ENCODE peak calls at places on chromosomes 16 and 17, in seven cellular contexts. One of them, this sample, is unnamed.

GRCh38 chr16:59342669-59343068 is 608.6 kb upstream of the GOT2 start:
- DNase-seq in mucosa of descending colon: no peak
- DNase-seq in progenitor cell of endocrine pancreas: no peak
- DNase-seq in kidney: no peak
- DNase-seq in glutamatergic neuron: no peak
- DNase-seq in Caco-2: no peak
- DNase-seq in neural progenitor cell: no peak
- DNase-seq in this sample: no peak

GRCh38 chr16:53061701-53062159 is 6.9 kb downstream of the CHD9 start:
- DNase-seq in mucosa of descending colon: peak
- DNase-seq in progenitor cell of endocrine pancreas: no peak
- DNase-seq in kidney: no peak
- DNase-seq in glutamatergic neuron: no peak
- DNase-seq in Caco-2: no peak
- DNase-seq in neural progenitor cell: no peak
- DNase-seq in this sample: no peak

GRCh38 chr17:6787081-6787693 is 11.2 kb downstream of the FBXO39 start:
- DNase-seq in mucosa of descending colon: no peak
- DNase-seq in progenitor cell of endocrine pancreas: no peak
- DNase-seq in kidney: no peak
- DNase-seq in glutamatergic neuron: no peak
- DNase-seq in Caco-2: no peak
- DNase-seq in neural progenitor cell: no peak
- DNase-seq in this sample: no peak

GRCh38 chr17:70329751-70330150 is 160.4 kb downstream of the KCNJ2 start:
- DNase-seq in mucosa of descending colon: no peak
- DNase-seq in progenitor cell of endocrine pancreas: no peak
- DNase-seq in kidney: no peak
- DNase-seq in glutamatergic neuron: no peak
- DNase-seq in Caco-2: no peak
- DNase-seq in neural progenitor cell: no peak
- DNase-seq in this sample: no peak

GRCh38 chr16:2829501-2830354 is at the start of gene ZG16B:
- DNase-seq in mucosa of descending colon: peak
- DNase-seq in progenitor cell of endocrine pancreas: no peak
- DNase-seq in kidney: no peak
- DNase-seq in glutamatergic neuron: no peak
- DNase-seq in Caco-2: no peak
- DNase-seq in neural progenitor cell: no peak
- DNase-seq in this sample: no peak

GRCh38 chr17:3976675-3977171 is 12.5 kb upstream of the ATP2A3 start:
- DNase-seq in mucosa of descending colon: peak
- DNase-seq in progenitor cell of endocrine pancreas: no peak
- DNase-seq in kidney: peak
- DNase-seq in glutamatergic neuron: no peak
- DNase-seq in Caco-2: no peak
- DNase-seq in neural progenitor cell: no peak
- DNase-seq in this sample: no peak

GRCh38 chr16:66272461-66272860 is 94.0 kb upstream of the CDH5 start:
- DNase-seq in mucosa of descending colon: no peak
- DNase-seq in progenitor cell of endocrine pancreas: no peak
- DNase-seq in kidney: no peak
- DNase-seq in glutamatergic neuron: no peak
- DNase-seq in Caco-2: no peak
- DNase-seq in neural progenitor cell: no peak
- DNase-seq in this sample: no peak

GRCh38 chr16:66003196-66003595 is 363.3 kb upstream of the CDH5 start:
- DNase-seq in mucosa of descending colon: peak
- DNase-seq in progenitor cell of endocrine pancreas: no peak
- DNase-seq in kidney: no peak
- DNase-seq in glutamatergic neuron: no peak
- DNase-seq in Caco-2: no peak
- DNase-seq in neural progenitor cell: no peak
- DNase-seq in this sample: no peak

GRCh38 chr17:17156511-17156910 is 49.6 kb downstream of the PLD6 start:
- DNase-seq in mucosa of descending colon: no peak
- DNase-seq in progenitor cell of endocrine pancreas: no peak
- DNase-seq in kidney: no peak
- DNase-seq in glutamatergic neuron: no peak
- DNase-seq in Caco-2: no peak
- DNase-seq in neural progenitor cell: no peak
- DNase-seq in this sample: no peak

GRCh38 chr17:82915010-82915696 is 75.3 kb upstream of the ZNF750 start:
- DNase-seq in mucosa of descending colon: no peak
- DNase-seq in progenitor cell of endocrine pancreas: no peak
- DNase-seq in kidney: peak
- DNase-seq in glutamatergic neuron: no peak
- DNase-seq in Caco-2: no peak
- DNase-seq in neural progenitor cell: no peak
- DNase-seq in this sample: no peak

GRCh38 chr17:72270530-72270929 is 149.7 kb downstream of the SOX9 start:
- DNase-seq in mucosa of descending colon: no peak
- DNase-seq in progenitor cell of endocrine pancreas: no peak
- DNase-seq in kidney: peak
- DNase-seq in glutamatergic neuron: no peak
- DNase-seq in Caco-2: no peak
- DNase-seq in neural progenitor cell: no peak
- DNase-seq in this sample: no peak

GRCh38 chr17:29005936-29006438 is at the start of gene SEZ6:
- DNase-seq in mucosa of descending colon: peak
- DNase-seq in progenitor cell of endocrine pancreas: peak
- DNase-seq in kidney: peak
- DNase-seq in glutamatergic neuron: peak
- DNase-seq in Caco-2: peak
- DNase-seq in neural progenitor cell: peak
- DNase-seq in this sample: peak

GRCh38 chr17:65278050-65278819 is 141.1 kb downstream of the RGS9 start:
- DNase-seq in mucosa of descending colon: peak
- DNase-seq in progenitor cell of endocrine pancreas: peak
- DNase-seq in kidney: peak
- DNase-seq in glutamatergic neuron: peak
- DNase-seq in Caco-2: peak
- DNase-seq in neural progenitor cell: peak
- DNase-seq in this sample: no peak

GRCh38 chr17:5711344-5711743 is 127.0 kb upstream of the NLRP1 start:
- DNase-seq in mucosa of descending colon: no peak
- DNase-seq in progenitor cell of endocrine pancreas: no peak
- DNase-seq in kidney: no peak
- DNase-seq in glutamatergic neuron: no peak
- DNase-seq in Caco-2: no peak
- DNase-seq in neural progenitor cell: peak
- DNase-seq in this sample: peak

GRCh38 chr16:85128079-85128837 is 16.0 kb upstream of the CIBAR2 start:
- DNase-seq in mucosa of descending colon: no peak
- DNase-seq in progenitor cell of endocrine pancreas: no peak
- DNase-seq in kidney: no peak
- DNase-seq in glutamatergic neuron: no peak
- DNase-seq in Caco-2: no peak
- DNase-seq in neural progenitor cell: no peak
- DNase-seq in this sample: no peak

GRCh38 chr17:14304876-14305636 is 4.2 kb downstream of the HS3ST3B1 start:
- DNase-seq in mucosa of descending colon: no peak
- DNase-seq in progenitor cell of endocrine pancreas: no peak
- DNase-seq in kidney: no peak
- DNase-seq in glutamatergic neuron: no peak
- DNase-seq in Caco-2: no peak
- DNase-seq in neural progenitor cell: peak
- DNase-seq in this sample: no peak

GRCh38 chr16:5024632-5025031 is 9.1 kb downstream of the NAGPA start:
- DNase-seq in mucosa of descending colon: peak
- DNase-seq in progenitor cell of endocrine pancreas: no peak
- DNase-seq in kidney: no peak
- DNase-seq in glutamatergic neuron: no peak
- DNase-seq in Caco-2: no peak
- DNase-seq in neural progenitor cell: peak
- DNase-seq in this sample: peak
- TF ChIP-seq CTCF in mucosa of descending colon: peak
- TF ChIP-seq CTCF in progenitor cell of endocrine pancreas: no peak
- TF ChIP-seq CTCF in kidney: no peak
- TF ChIP-seq CTCF in glutamatergic neuron: no peak
- TF ChIP-seq CTCF in Caco-2: no peak
- TF ChIP-seq CTCF in neural progenitor cell: peak
- TF ChIP-seq CTCF in this sample: peak

GRCh38 chr16:50531359-50531758 is 16.8 kb upstream of the NKD1 start:
- DNase-seq in mucosa of descending colon: no peak
- DNase-seq in progenitor cell of endocrine pancreas: no peak
- DNase-seq in kidney: no peak
- DNase-seq in glutamatergic neuron: no peak
- DNase-seq in Caco-2: peak
- DNase-seq in neural progenitor cell: no peak
- DNase-seq in this sample: no peak
- TF ChIP-seq CTCF in mucosa of descending colon: no peak
- TF ChIP-seq CTCF in progenitor cell of endocrine pancreas: no peak
- TF ChIP-seq CTCF in kidney: no peak
- TF ChIP-seq CTCF in glutamatergic neuron: no peak
- TF ChIP-seq CTCF in Caco-2: no peak
- TF ChIP-seq CTCF in neural progenitor cell: no peak
- TF ChIP-seq CTCF in this sample: no peak

DNA sequence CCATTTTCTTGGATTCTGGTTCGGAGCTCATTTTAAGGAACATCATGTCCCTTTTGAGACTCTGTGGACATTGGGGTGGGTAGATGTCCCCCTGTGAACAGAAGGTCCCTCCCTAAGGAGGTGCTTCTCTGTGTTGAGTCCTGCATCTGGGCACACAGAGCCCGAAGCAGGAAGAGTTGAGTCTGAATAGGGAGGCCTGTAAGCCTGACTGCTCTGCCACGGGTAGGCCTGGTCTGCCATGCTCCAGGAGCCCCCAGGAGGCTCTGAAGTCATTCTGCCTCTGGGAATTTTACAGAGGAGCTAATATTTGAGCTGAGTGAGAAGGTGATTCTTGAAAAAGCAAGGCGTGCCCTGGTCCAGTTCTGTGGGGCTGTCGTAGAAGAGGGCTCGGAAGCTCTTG is 50.6 kb downstream of the TENT4B start:
- DNase-seq in mucosa of descending colon: no peak
- DNase-seq in progenitor cell of endocrine pancreas: no peak
- DNase-seq in kidney: no peak
- DNase-seq in glutamatergic neuron: no peak
- DNase-seq in Caco-2: no peak
- DNase-seq in neural progenitor cell: no peak
- DNase-seq in this sample: no peak
- TF ChIP-seq CTCF in mucosa of descending colon: no peak
- TF ChIP-seq CTCF in progenitor cell of endocrine pancreas: no peak
- TF ChIP-seq CTCF in kidney: no peak
- TF ChIP-seq CTCF in glutamatergic neuron: no peak
- TF ChIP-seq CTCF in Caco-2: no peak
- TF ChIP-seq CTCF in neural progenitor cell: no peak
- TF ChIP-seq CTCF in this sample: no peak

GRCh38 chr17:57478851-57479250 is 222.5 kb downstream of the MSI2 start:
- DNase-seq in mucosa of descending colon: no peak
- DNase-seq in progenitor cell of endocrine pancreas: no peak
- DNase-seq in kidney: no peak
- DNase-seq in glutamatergic neuron: no peak
- DNase-seq in Caco-2: no peak
- DNase-seq in neural progenitor cell: no peak
- DNase-seq in this sample: no peak

GRCh38 chr17:57475786-57476185 is 219.5 kb downstream of the MSI2 start:
- DNase-seq in mucosa of descending colon: no peak
- DNase-seq in progenitor cell of endocrine pancreas: no peak
- DNase-seq in kidney: no peak
- DNase-seq in glutamatergic neuron: no peak
- DNase-seq in Caco-2: no peak
- DNase-seq in neural progenitor cell: peak
- DNase-seq in this sample: no peak

GRCh38 chr17:57480438-57481196 is 224.3 kb downstream of the MSI2 start:
- DNase-seq in mucosa of descending colon: no peak
- DNase-seq in progenitor cell of endocrine pancreas: no peak
- DNase-seq in kidney: no peak
- DNase-seq in glutamatergic neuron: no peak
- DNase-seq in Caco-2: no peak
- DNase-seq in neural progenitor cell: no peak
- DNase-seq in this sample: no peak

GRCh38 chr17:57477483-57478357 is 221.4 kb downstream of the MSI2 start:
- DNase-seq in mucosa of descending colon: no peak
- DNase-seq in progenitor cell of endocrine pancreas: no peak
- DNase-seq in kidney: no peak
- DNase-seq in glutamatergic neuron: no peak
- DNase-seq in Caco-2: no peak
- DNase-seq in neural progenitor cell: no peak
- DNase-seq in this sample: no peak

GRCh38 chr17:57478433-57478832 is 222.1 kb downstream of the MSI2 start:
- DNase-seq in mucosa of descending colon: no peak
- DNase-seq in progenitor cell of endocrine pancreas: no peak
- DNase-seq in kidney: no peak
- DNase-seq in glutamatergic neuron: no peak
- DNase-seq in Caco-2: no peak
- DNase-seq in neural progenitor cell: no peak
- DNase-seq in this sample: no peak
- TF ChIP-seq CTCF in mucosa of descending colon: no peak
- TF ChIP-seq CTCF in progenitor cell of endocrine pancreas: no peak
- TF ChIP-seq CTCF in kidney: no peak
- TF ChIP-seq CTCF in glutamatergic neuron: no peak
- TF ChIP-seq CTCF in Caco-2: no peak
- TF ChIP-seq CTCF in neural progenitor cell: no peak
- TF ChIP-seq CTCF in this sample: no peak

DNA sequence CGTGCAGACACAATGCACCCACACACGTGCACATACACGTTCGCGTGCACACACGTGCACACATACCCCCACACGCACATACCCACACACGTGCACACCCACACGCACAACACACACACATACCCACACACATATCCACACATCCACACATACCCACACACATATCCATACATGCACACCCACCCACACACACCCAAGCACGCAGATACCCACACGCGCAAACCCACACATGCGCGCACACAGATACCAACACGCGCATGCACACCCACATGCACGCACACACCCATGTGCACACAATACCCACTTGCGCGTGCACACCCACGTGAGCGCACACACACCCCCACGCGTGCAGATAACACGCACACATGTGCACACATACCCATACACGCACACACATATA is 26.8 kb upstream of the PVALEF start:
- DNase-seq in mucosa of descending colon: no peak
- DNase-seq in progenitor cell of endocrine pancreas: no peak
- DNase-seq in kidney: no peak
- DNase-seq in glutamatergic neuron: no peak
- DNase-seq in Caco-2: no peak
- DNase-seq in neural progenitor cell: no peak
- DNase-seq in this sample: no peak
- TF ChIP-seq CTCF in mucosa of descending colon: no peak
- TF ChIP-seq CTCF in progenitor cell of endocrine pancreas: no peak
- TF ChIP-seq CTCF in kidney: no peak
- TF ChIP-seq CTCF in glutamatergic neuron: no peak
- TF ChIP-seq CTCF in Caco-2: no peak
- TF ChIP-seq CTCF in neural progenitor cell: no peak
- TF ChIP-seq CTCF in this sample: no peak

DNA sequence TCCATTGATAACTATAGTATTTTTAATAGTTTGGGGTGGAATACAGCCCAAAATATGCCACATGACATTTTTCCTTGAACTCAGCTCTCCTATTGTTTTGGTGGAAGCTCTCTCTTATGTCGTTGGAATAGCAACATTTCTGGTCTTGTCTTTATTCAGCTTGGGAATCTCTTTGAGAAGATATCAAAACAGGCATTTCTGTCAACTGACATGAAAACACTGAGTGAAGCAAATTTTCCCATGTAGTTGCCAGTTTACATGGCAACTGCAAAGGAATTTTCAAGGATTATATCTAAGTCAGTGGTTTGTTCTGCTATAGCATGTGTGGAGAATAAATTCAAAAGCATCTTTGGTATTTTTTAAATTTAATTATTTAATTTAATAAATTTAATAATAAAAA is 863.5 kb upstream of the CDH8 start:
- DNase-seq in mucosa of descending colon: no peak
- DNase-seq in progenitor cell of endocrine pancreas: no peak
- DNase-seq in kidney: no peak
- DNase-seq in glutamatergic neuron: no peak
- DNase-seq in Caco-2: no peak
- DNase-seq in neural progenitor cell: no peak
- DNase-seq in this sample: no peak
- TF ChIP-seq CTCF in mucosa of descending colon: no peak
- TF ChIP-seq CTCF in progenitor cell of endocrine pancreas: no peak
- TF ChIP-seq CTCF in kidney: no peak
- TF ChIP-seq CTCF in glutamatergic neuron: no peak
- TF ChIP-seq CTCF in Caco-2: no peak
- TF ChIP-seq CTCF in neural progenitor cell: no peak
- TF ChIP-seq CTCF in this sample: no peak